ENCODE peak calls at places on chromosomes 13 and 19, in nine cellular contexts. R is breast epithelium, K is stomach, P is transverse colon, H is K562, M is HCT116, L is suprapubic skin, A is GM12891, B is HepG2. C is an unnamed sample.

GRCh38 chr13:31538067-31539042 is 201.0 kb upstream of the RXFP2 start:
- DNase-seq in R (no peak), K (peak), P (peak), H (peak), M (peak), L (no peak), A (no peak), B (peak), C (no peak)

GRCh38 chr13:35530147-35530546 is 53.7 kb upstream of the MAB21L1 start:
- DNase-seq in R (no peak), K (no peak), P (no peak), H (no peak), M (no peak), L (no peak), A (no peak), B (no peak), C (no peak)

GRCh38 chr19:4343056-4343844 is at the start of gene MPND:
- DNase-seq in R (peak), K (peak), P (peak), H (peak), M (peak), L (peak), A (peak), B (peak), C (peak)

GRCh38 chr13:85509512-85509911 is 289.7 kb downstream of the SLITRK6 start:
- DNase-seq in R (no peak), K (no peak), P (no peak), H (no peak), M (no peak), L (no peak), A (no peak), B (no peak), C (no peak)

GRCh38 chr19:43318203-43318602 is 35.3 kb upstream of the CD177 start:
- DNase-seq in R (no peak), K (no peak), P (no peak), H (no peak), M (no peak), L (no peak), A (no peak), B (no peak), C (no peak)

GRCh38 chr13:46185634-46186033 is 3.7 kb upstream of the LCP1 start:
- DNase-seq in R (no peak), K (no peak), P (no peak), H (no peak), M (no peak), L (no peak), A (no peak), B (no peak), C (no peak)

GRCh38 chr13:99154064-99154463 is 46.6 kb upstream of the UBAC2 start:
- DNase-seq in R (no peak), K (no peak), P (no peak), H (no peak), M (no peak), L (no peak), A (no peak), B (no peak), C (no peak)

GRCh38 chr13:92823059-92823458 is 403.5 kb upstream of the GPC6 start:
- DNase-seq in R (no peak), K (no peak), P (no peak), H (no peak), M (no peak), L (no peak), A (no peak), B (no peak), C (no peak)

GRCh38 chr13:26020536-26021290 is 31.1 kb downstream of the SHISA2 start:
- DNase-seq in R (no peak), K (no peak), P (no peak), H (no peak), M (no peak), L (no peak), A (no peak), B (no peak), C (no peak)

GRCh38 chr19:29771708-29772415 is 39.9 kb upstream of the CCNE1 start:
- DNase-seq in R (no peak), K (peak), P (peak), H (peak), M (peak), L (no peak), A (no peak), B (peak), C (peak)

GRCh38 chr19:15776991-15777787 is 10.3 kb upstream of the OR10H5 start:
- DNase-seq in R (no peak), K (no peak), P (no peak), H (no peak), M (no peak), L (no peak), A (no peak), B (no peak), C (no peak)

GRCh38 chr13:36718686-36719085 is 44.9 kb downstream of the SERTM1 start:
- DNase-seq in R (no peak), K (no peak), P (no peak), H (no peak), M (no peak), L (no peak), A (no peak), B (peak), C (no peak)

GRCh38 chr13:24650157-24650556 is 30.1 kb upstream of the ATP12A start:
- DNase-seq in R (no peak), K (no peak), P (no peak), H (no peak), M (no peak), L (no peak), A (no peak), B (no peak), C (no peak)

GRCh38 chr13:50735071-50735470 is 108.4 kb downstream of the DLEU7 start:
- DNase-seq in R (no peak), K (no peak), P (no peak), H (no peak), M (no peak), L (no peak), A (no peak), B (no peak), C (no peak)

GRCh38 chr13:50742353-50742752 is 101.1 kb downstream of the DLEU7 start:
- DNase-seq in R (no peak), K (no peak), P (no peak), H (no peak), M (no peak), L (no peak), A (no peak), B (no peak), C (no peak)

GRCh38 chr13:22102237-22102636 is 431.4 kb downstream of the FGF9 start:
- DNase-seq in R (no peak), K (no peak), P (no peak), H (no peak), M (no peak), L (no peak), A (no peak), B (no peak), C (no peak)

GRCh38 chr13:40388617-40389016 is 277.8 kb downstream of the FOXO1 start:
- DNase-seq in R (no peak), K (peak), P (peak), H (no peak), M (no peak), L (no peak), A (peak), B (no peak), C (peak)

GRCh38 chr13:100273576-100273975 is 184.7 kb downstream of the PCCA start:
- DNase-seq in R (no peak), K (no peak), P (no peak), H (no peak), M (no peak), L (no peak), A (no peak), B (no peak), C (no peak)

GRCh38 chr13:91123456-91124127 is 223.9 kb upstream of the MIR17HG start:
- DNase-seq in R (no peak), K (no peak), P (no peak), H (no peak), M (no peak), L (no peak), A (no peak), B (no peak), C (no peak)

GRCh38 chr13:91722267-91722884 is 324.0 kb downstream of the GPC5 start:
- DNase-seq in R (no peak), K (no peak), P (no peak), H (peak), M (no peak), L (no peak), A (no peak), B (no peak), C (no peak)

GRCh38 chr19:19750131-19750841 is 17.4 kb upstream of the ZNF14 start:
- DNase-seq in R (peak), K (no peak), P (no peak), H (peak), M (no peak), L (no peak), A (no peak), B (no peak), C (peak)

GRCh38 chr13:98083507-98083906 is 59.4 kb upstream of the FARP1 start:
- DNase-seq in R (no peak), K (no peak), P (no peak), H (no peak), M (no peak), L (no peak), A (no peak), B (no peak), C (no peak)

GRCh38 chr13:35460061-35460460 is 16.4 kb downstream of the MAB21L1 start:
- DNase-seq in R (no peak), K (no peak), P (no peak), H (no peak), M (no peak), L (no peak), A (no peak), B (no peak), C (no peak)

GRCh38 chr13:32790731-32791130 is 204.5 kb downstream of the PDS5B start:
- DNase-seq in R (no peak), K (no peak), P (no peak), H (no peak), M (no peak), L (no peak), A (no peak), B (peak), C (no peak)

GRCh38 chr13:93767231-93767916 is 540.8 kb downstream of the GPC6 start:
- DNase-seq in R (no peak), K (no peak), P (no peak), H (no peak), M (no peak), L (no peak), A (no peak), B (peak), C (no peak)

GRCh38 chr19:51161266-51161665 is 19.2 kb downstream of the SIGLEC7 start:
- DNase-seq in R (no peak), K (no peak), P (no peak), H (no peak), M (no peak), L (no peak), A (no peak), B (no peak), C (no peak)

GRCh38 chr19:49988433-49988832 is 27.5 kb upstream of the SIGLEC11 start:
- DNase-seq in R (no peak), K (no peak), P (no peak), H (no peak), M (no peak), L (no peak), A (no peak), B (no peak), C (no peak)

GRCh38 chr13:90382425-90382824 is 965.1 kb upstream of the MIR17HG start:
- DNase-seq in R (no peak), K (no peak), P (no peak), H (no peak), M (no peak), L (no peak), A (no peak), B (no peak), C (no peak)

GRCh38 chr13:52804202-52804641 is 44.2 kb downstream of the PCDH8 start:
- DNase-seq in R (no peak), K (no peak), P (no peak), H (no peak), M (no peak), L (no peak), A (no peak), B (no peak), C (no peak)

GRCh38 chr19:43797118-43797517 is 5.1 kb downstream of the LYPD5 start:
- DNase-seq in R (no peak), K (no peak), P (no peak), H (no peak), M (no peak), L (no peak), A (no peak), B (no peak), C (no peak)

GRCh38 chr13:74132768-74133656 is 1.2 kb downstream of the KLF12 start:
- DNase-seq in R (no peak), K (peak), P (peak), H (no peak), M (no peak), L (peak), A (no peak), B (no peak), C (no peak)

GRCh38 chr13:74134226-74134776 is at the start of gene KLF12:
- DNase-seq in R (peak), K (peak), P (peak), H (peak), M (peak), L (peak), A (peak), B (peak), C (peak)

GRCh38 chr13:74134777-74135305 is 637 bp upstream of the KLF12 start:
- DNase-seq in R (peak), K (peak), P (peak), H (peak), M (no peak), L (peak), A (peak), B (no peak), C (peak)

GRCh38 chr13:74132152-74132767 is 1.9 kb downstream of the KLF12 start:
- DNase-seq in R (no peak), K (no peak), P (no peak), H (no peak), M (no peak), L (no peak), A (no peak), B (peak), C (no peak)

DNA sequence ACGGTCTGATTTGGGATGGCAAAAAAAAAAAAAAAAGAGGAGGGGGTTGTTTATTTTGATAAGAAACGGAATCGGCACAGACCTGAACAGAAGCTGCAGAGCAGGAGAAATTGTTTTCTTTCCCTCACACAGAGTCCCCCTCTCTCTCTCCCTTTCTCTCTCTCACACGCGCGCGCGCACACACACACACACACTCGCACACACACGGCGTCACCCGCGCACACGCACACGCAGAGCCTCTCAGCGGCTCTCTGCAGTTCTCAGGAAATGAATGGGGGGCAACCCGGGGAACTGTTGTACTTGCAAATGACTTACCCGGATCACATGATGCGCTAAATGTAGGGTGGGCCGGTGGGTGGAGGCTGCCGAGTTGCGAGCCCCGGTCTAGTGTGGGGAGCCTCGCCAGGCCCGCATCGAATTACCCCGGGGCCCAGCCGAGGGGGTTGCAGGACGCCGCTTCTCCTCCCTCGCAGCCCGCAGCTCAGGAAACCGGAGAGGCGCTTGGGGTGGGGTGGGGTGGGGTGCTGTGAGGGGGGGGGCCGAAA is 475 bp downstream of the KLF12 start:
- DNase-seq in R (peak), K (peak), P (peak), H (peak), M (peak), L (peak), A (peak), B (peak), C (peak)
- TF ChIP-seq POLR2A in R (no peak), K (no peak), P (peak), H (no peak), M (no peak), L (no peak), A (no peak), B (no peak), C (peak)

DNA sequence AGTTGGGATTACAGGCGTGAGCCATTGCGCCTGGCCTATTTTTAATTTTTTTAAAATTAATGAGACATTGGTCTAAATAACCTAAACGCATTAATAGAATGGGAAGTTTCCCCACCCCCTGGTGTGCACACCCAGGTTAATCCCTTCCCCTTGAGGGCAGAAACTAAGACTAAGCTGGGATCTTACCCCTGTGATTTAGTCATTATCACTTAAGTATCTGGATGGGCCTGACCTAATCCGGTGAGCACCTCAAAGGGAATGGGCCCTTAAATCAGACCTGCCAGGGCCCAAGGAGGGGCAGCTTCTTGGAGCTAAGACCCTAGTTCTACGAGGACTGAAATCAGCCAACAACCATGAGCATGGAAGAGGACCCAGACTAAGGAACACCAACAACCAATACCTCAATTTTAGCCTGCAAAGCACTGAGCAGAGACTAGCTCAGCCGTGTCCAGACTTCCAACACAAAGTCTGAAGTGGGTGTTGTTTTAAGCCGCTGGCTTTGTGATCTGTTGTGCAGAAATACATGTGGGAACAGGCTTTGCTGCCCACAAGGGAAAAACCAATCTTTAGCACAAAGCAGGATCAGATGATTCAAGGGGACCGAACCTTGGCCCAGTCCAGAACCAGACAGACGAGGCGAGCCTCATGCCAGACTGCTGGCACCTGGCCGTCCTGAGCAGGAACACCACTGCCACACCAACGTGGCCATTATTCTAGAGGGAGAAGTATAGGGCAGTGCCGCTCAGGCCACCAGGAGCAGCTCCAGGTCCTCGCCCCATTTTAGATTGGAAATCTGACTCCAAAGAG is 7.1 kb downstream of the UBE2S start:
- DNase-seq in R (no peak), K (no peak), P (no peak), H (no peak), M (no peak), L (no peak), A (no peak), B (no peak), C (no peak)
- TF ChIP-seq POLR2AphosphoS5 in R (no peak), K (no peak), P (no peak), H (peak), M (no peak), L (no peak), A (no peak), B (no peak), C (no peak)

GRCh38 chr19:18683109-18683954 is at the start of gene CRTC1:
- DNase-seq in R (peak), K (peak), P (peak), H (peak), M (peak), L (peak), A (peak), B (peak), C (peak)
- TF ChIP-seq POLR2A in R (peak), K (no peak), P (peak), H (peak), M (peak), L (peak), A (peak), B (peak), C (peak)

DNA sequence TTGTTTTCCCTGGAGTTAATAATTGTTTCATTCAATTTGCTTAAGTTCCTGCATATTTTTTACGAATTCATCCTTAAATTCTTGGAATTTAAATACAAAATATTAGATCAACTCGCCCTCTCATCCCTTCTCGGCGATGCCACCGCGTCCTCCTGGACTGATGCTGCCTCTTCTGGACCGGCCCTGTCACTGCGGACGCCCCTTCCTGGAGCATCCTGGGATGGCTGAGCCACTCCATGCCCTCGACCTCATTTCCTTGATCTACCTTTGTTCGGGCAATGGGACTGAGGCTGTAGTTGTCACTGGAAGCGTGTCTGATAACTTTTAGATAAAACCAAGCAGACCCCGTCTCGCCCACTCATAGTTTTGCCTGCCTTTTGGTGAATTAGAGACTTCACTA is 283.6 kb downstream of the TEX29 start:
- DNase-seq in R (no peak), K (no peak), P (no peak), H (no peak), M (no peak), L (no peak), A (no peak), B (no peak), C (no peak)
- TF ChIP-seq POLR2AphosphoS5 in R (no peak), K (no peak), P (no peak), H (no peak), M (no peak), L (no peak), A (no peak), B (no peak), C (no peak)

GRCh38 chr13:70407486-70407885 is 299.2 kb upstream of the KLHL1 start:
- DNase-seq in R (no peak), K (no peak), P (no peak), H (no peak), M (no peak), L (no peak), A (no peak), B (no peak), C (no peak)

GRCh38 chr13:70408865-70409264 is 300.6 kb upstream of the KLHL1 start:
- DNase-seq in R (no peak), K (no peak), P (no peak), H (no peak), M (no peak), L (no peak), A (no peak), B (no peak), C (no peak)

GRCh38 chr13:70405266-70405665 is 297.0 kb upstream of the KLHL1 start:
- DNase-seq in R (no peak), K (no peak), P (no peak), H (no peak), M (no peak), L (no peak), A (no peak), B (no peak), C (no peak)
- TF ChIP-seq POLR2A in R (no peak), K (no peak), P (no peak), H (no peak), M (no peak), L (no peak), A (no peak), B (no peak), C (no peak)

GRCh38 chr19:14107581-14108461 is 9.7 kb downstream of the PRKACA start:
- DNase-seq in R (no peak), K (no peak), P (no peak), H (no peak), M (no peak), L (no peak), A (no peak), B (no peak), C (no peak)
- TF ChIP-seq POLR2AphosphoS5 in R (no peak), K (no peak), P (no peak), H (no peak), M (no peak), L (no peak), A (no peak), B (no peak), C (no peak)

GRCh38 chr13:54261856-54262255 is 1233.2 kb downstream of the OLFM4 start:
- DNase-seq in R (no peak), K (no peak), P (no peak), H (no peak), M (no peak), L (no peak), A (no peak), B (no peak), C (no peak)
- TF ChIP-seq POLR2A in R (no peak), K (no peak), P (no peak), H (no peak), M (no peak), L (no peak), A (no peak), B (no peak), C (no peak)

GRCh38 chr13:95679722-95680121 is 2.8 kb downstream of the DNAJC3 start:
- DNase-seq in R (no peak), K (no peak), P (no peak), H (no peak), M (no peak), L (no peak), A (no peak), B (no peak), C (no peak)

GRCh38 chr13:95676100-95676774 is 702 bp upstream of the DNAJC3 start:
- DNase-seq in R (no peak), K (peak), P (peak), H (peak), M (peak), L (no peak), A (no peak), B (peak), C (no peak)

GRCh38 chr13:95678967-95679366 is 2.0 kb downstream of the DNAJC3 start:
- DNase-seq in R (no peak), K (no peak), P (no peak), H (no peak), M (no peak), L (no peak), A (no peak), B (no peak), C (no peak)

GRCh38 chr13:95677564-95678386 is 836 bp downstream of the DNAJC3 start:
- DNase-seq in R (no peak), K (no peak), P (peak), H (no peak), M (no peak), L (peak), A (no peak), B (no peak), C (no peak)

GRCh38 chr13:95676775-95677563 is at the start of gene DNAJC3:
- DNase-seq in R (peak), K (peak), P (peak), H (peak), M (peak), L (peak), A (peak), B (peak), C (peak)
- TF ChIP-seq POLR2AphosphoS5 in R (peak), K (peak), P (peak), H (peak), M (peak), L (peak), A (peak), B (peak), C (peak)